ENCODE peak calls at places on chromosome 2, in nine cellular contexts. H is NCI-H774; A is activated T-cell treated with anti-CD3 and anti-CD28 coated beads, Interleukin-2, amount 50 U/mL, for 72 hours; R is neural crest cell; G is stimulated activated CD8-positive, alpha-beta memory T cell treated with anti-CD3 and anti-CD28 coated beads, Interleukin-4, amount 100 ng/mL, for 1 hour; O is fibroblast of the conjunctiva; F is kidney; T is cardiac muscle cell; J is MCF 10A. K is an unnamed sample.

GRCh38 chr2:217052856-217053577 is 193.2 kb upstream of the TNP1 start:
- DNase-seq in T (no peak), F (no peak), O (no peak), J (no peak), A (no peak), H (no peak), G (no peak), R (no peak), K (no peak)

GRCh38 chr2:24201496-24201895 is 26.6 kb downstream of the FAM228A start:
- DNase-seq in G (no peak), O (no peak), F (no peak), T (no peak), J (no peak), R (no peak), H (no peak), A (no peak), K (no peak)

GRCh38 chr2:2455151-2455550 is 124.1 kb upstream of the MYT1L start:
- DNase-seq in F (no peak), H (no peak), O (no peak), A (no peak), G (no peak), J (no peak), R (no peak), T (no peak), K (no peak)

GRCh38 chr2:65030481-65030880 is 25.7 kb upstream of the CEP68 start:
- DNase-seq in G (no peak), O (no peak), R (no peak), H (no peak), A (no peak), F (no peak), T (no peak), J (no peak), K (no peak)

GRCh38 chr2:231475965-231476364 is 11.7 kb upstream of the NCL start:
- DNase-seq in H (no peak), J (no peak), A (no peak), O (no peak), R (no peak), F (no peak), T (no peak), G (no peak), K (no peak)

GRCh38 chr2:37802899-37803379 is 122.1 kb upstream of the RMDN2 start:
- DNase-seq in G (no peak), R (no peak), T (peak; percentile 40), H (no peak), O (peak; percentile 91), J (peak; percentile 74), F (no peak), A (no peak), K (peak; percentile 76)

GRCh38 chr2:131064589-131065232 is 28.5 kb downstream of the FAM168B start:
- DNase-seq in T (no peak), A (no peak), H (no peak), G (no peak), F (no peak), R (no peak), O (no peak), J (no peak), K (no peak)

GRCh38 chr2:184154438-184154837 is 443.9 kb upstream of the ZNF804A start:
- DNase-seq in H (no peak), O (no peak), T (no peak), G (no peak), J (no peak), F (no peak), R (no peak), A (no peak), K (no peak)

GRCh38 chr2:169705927-169706326 is 11.7 kb downstream of the PHOSPHO2 start:
- DNase-seq in F (no peak), A (no peak), O (peak; percentile 60), T (peak; percentile 95), G (no peak), H (no peak), R (no peak), J (peak; percentile 56), K (no peak)

GRCh38 chr2:96146881-96147592 is 1.8 kb upstream of the DUSP2 start:
- DNase-seq in R (no peak), G (no peak), F (no peak), H (no peak), O (no peak), A (no peak), T (no peak), J (peak; percentile 29), K (no peak)

GRCh38 chr2:219107837-219108236 is 47.1 kb upstream of the IHH start:
- DNase-seq in A (no peak), T (no peak), O (no peak), R (no peak), G (no peak), J (no peak), H (no peak), F (no peak), K (no peak)

GRCh38 chr2:134728163-134728562 is 9.4 kb upstream of the TMEM163 start:
- DNase-seq in H (no peak), G (no peak), R (no peak), O (no peak), F (no peak), T (no peak), J (no peak), A (no peak), K (no peak)

GRCh38 chr2:55487686-55488085 is 31.8 kb upstream of the CFAP36 start:
- DNase-seq in O (no peak), J (no peak), A (no peak), G (no peak), T (no peak), H (no peak), F (no peak), R (no peak), K (no peak)

GRCh38 chr2:228545041-228545440 is 363.6 kb upstream of the SPHKAP start:
- DNase-seq in O (no peak), G (no peak), A (no peak), J (peak; percentile 44), T (peak; percentile 13), H (no peak), F (no peak), R (no peak), K (no peak)

GRCh38 chr2:26884486-26884885 is 36.6 kb downstream of the DPYSL5 start:
- DNase-seq in H (no peak), G (no peak), O (no peak), F (no peak), R (no peak), T (no peak), J (no peak), A (no peak), K (no peak)

GRCh38 chr2:144330951-144331651 is 188.8 kb downstream of the ZEB2 start:
- DNase-seq in R (no peak), H (no peak), G (no peak), T (peak; percentile 16), O (no peak), J (peak; percentile 35), A (peak; percentile 11), F (no peak), K (no peak)

GRCh38 chr2:145108385-145108784 is 588.5 kb upstream of the ZEB2 start:
- DNase-seq in A (no peak), O (no peak), R (no peak), H (no peak), F (no peak), G (no peak), T (no peak), J (no peak), K (no peak)

K was measured in GM04504.